ENCODE peak calls at places on chromosomes 6 and 20, in nine cellular contexts. I, W, V, S, J, D, U, P and B are unnamed samples. For H3K4me1, the result is how much of the 10 kb centered on the place peaks cover.

GRCh38 chr6:158939255-158940170 is 60.5 kb downstream of the RSPH3 start:
- DNase-seq in U (no peak), I (no peak), S (no peak), D (peak), W (no peak), J (no peak), P (no peak), V (no peak), B (no peak)

GRCh38 chr6:157145656-157146285 is 177.5 kb downstream of the TMEM242 start:
- DNase-seq in D (no peak), V (no peak), J (no peak), U (no peak), I (no peak), W (no peak), S (no peak), P (no peak), B (no peak)

GRCh38 chr6:70398783-70399730 is 14.3 kb upstream of the FAM135A start:
- DNase-seq in D (peak), J (no peak), P (no peak), I (peak), V (peak), U (peak), S (peak), W (peak), B (peak)

GRCh38 chr6:37276916-37277509 is 19.1 kb upstream of the TMEM217 start:
- DNase-seq in U (no peak), S (no peak), I (no peak), J (no peak), D (no peak), W (no peak), P (peak), V (no peak), B (no peak)

GRCh38 chr6:127518710-127519468 is at the start of gene MTCL3:
- DNase-seq in S (no peak), V (peak), W (peak), J (no peak), U (no peak), I (no peak), P (no peak), D (peak), B (peak)

GRCh38 chr6:112881828-112882227 is 534.7 kb downstream of the RFPL4B start:
- DNase-seq in S (no peak), I (no peak), J (no peak), U (no peak), W (no peak), P (no peak), V (no peak), D (peak), B (no peak)

GRCh38 chr6:168600381-168600780 is 159.4 kb downstream of the SMOC2 start:
- DNase-seq in U (no peak), P (no peak), J (no peak), I (no peak), W (no peak), S (no peak), D (no peak), V (no peak), B (no peak)

GRCh38 chr6:76382201-76382600 is 309.7 kb upstream of the IMPG1 start:
- DNase-seq in V (no peak), P (no peak), D (no peak), U (no peak), W (no peak), J (no peak), I (no peak), S (no peak), B (no peak)

DNA sequence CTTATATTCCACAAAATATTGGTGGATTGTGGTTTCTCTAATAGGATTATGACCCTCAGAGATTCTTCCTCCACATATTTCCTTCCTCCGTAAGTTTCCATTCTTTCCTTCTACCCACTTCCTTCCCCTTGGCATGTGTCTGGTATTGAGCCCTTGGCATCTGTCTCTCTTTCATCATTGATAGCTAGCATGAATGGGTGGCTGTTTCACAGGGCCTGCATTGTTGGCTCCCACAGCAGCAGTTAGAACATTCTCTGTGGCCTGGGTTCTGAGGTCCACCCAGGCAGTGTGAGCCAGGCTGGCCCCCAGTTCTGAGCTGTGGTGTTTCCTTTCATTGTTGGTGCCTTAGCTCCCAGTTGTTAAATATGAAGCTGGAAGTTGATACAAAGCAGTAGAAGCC is 125.3 kb downstream of the ANKS1A start:
- DNase-seq in W (no peak), P (no peak), J (no peak), V (no peak), S (no peak), D (peak), U (no peak), I (no peak), B (no peak)
- H3K4me1 ChIP-seq in W (under half), P (under half), J (under half), V (under half), S (under half), D (under half), U (half or more), I (under half), B (under half)

GRCh38 chr6:33276581-33276863 is 401 bp upstream of the B3GALT4 start:
- DNase-seq in V (no peak), W (no peak), U (no peak), P (no peak), J (no peak), I (no peak), S (no peak), D (peak), B (no peak)
- H3K4me1 ChIP-seq in V (under half), W (under half), U (half or more), P (under half), J (under half), I (under half), S (half or more), D (under half), B (under half)

GRCh38 chr6:137712587-137712986 is 154.5 kb upstream of the TNFAIP3 start:
- DNase-seq in W (no peak), U (no peak), V (no peak), J (no peak), I (no peak), D (no peak), S (no peak), P (no peak), B (no peak)
- H3K4me1 ChIP-seq in W (under half), U (under half), V (under half), J (under half), I (under half), D (under half), S (under half), P (under half), B (under half)

GRCh38 chr20:47493175-47493953 is 8.3 kb upstream of the NCOA3 start:
- DNase-seq in P (peak), W (peak), J (peak), I (peak), U (peak), D (peak), V (peak), S (peak), B (no peak)

GRCh38 chr20:47496118-47496517 is 5.6 kb upstream of the NCOA3 start:
- DNase-seq in U (no peak), J (no peak), V (no peak), W (no peak), D (no peak), S (no peak), I (no peak), P (no peak), B (no peak)

GRCh38 chr20:47490795-47491194 is 10.9 kb upstream of the NCOA3 start:
- DNase-seq in S (no peak), U (no peak), P (no peak), W (no peak), J (no peak), V (no peak), I (no peak), D (no peak), B (no peak)

GRCh38 chr20:47492284-47492683 is 9.4 kb upstream of the NCOA3 start:
- DNase-seq in V (no peak), I (no peak), P (no peak), S (no peak), U (no peak), W (no peak), J (no peak), D (no peak), B (no peak)

GRCh38 chr20:47493954-47494293 is 7.8 kb upstream of the NCOA3 start:
- DNase-seq in W (no peak), P (no peak), I (no peak), S (peak), U (no peak), J (no peak), D (no peak), V (no peak), B (no peak)
- H3K4me1 ChIP-seq in W (under half), P (under half), I (under half), S (under half), U (under half), J (under half), D (under half), V (under half), B (under half)

DNA sequence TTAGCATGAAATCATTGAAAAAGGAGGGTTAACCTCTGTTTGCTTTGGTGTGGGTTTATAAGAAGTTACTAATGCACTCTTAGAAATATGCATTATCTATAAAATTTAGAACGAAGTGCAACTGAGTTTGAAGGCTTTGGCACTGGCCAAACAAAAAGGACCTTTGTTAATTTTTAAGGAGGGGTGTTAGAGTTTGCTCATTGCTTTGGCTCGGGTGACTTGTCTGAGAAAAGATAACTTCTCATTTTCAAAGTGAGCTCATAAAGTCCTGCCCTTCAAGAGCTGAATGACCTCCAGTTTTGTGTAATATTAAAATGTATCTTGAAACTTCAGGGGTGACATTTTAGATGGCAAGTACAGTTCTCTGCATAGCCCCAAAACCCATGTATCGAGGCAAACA is 25.9 kb downstream of the NEDD9 start:
- DNase-seq in W (no peak), P (no peak), I (no peak), V (no peak), J (no peak), S (no peak), U (no peak), D (peak), B (no peak)
- H3K4me1 ChIP-seq in W (half or more), P (under half), I (under half), V (under half), J (under half), S (under half), U (half or more), D (under half), B (half or more)

GRCh38 chr20:36585410-36586125 is 12.2 kb downstream of the TGIF2 start:
- DNase-seq in D (peak), P (no peak), I (no peak), S (no peak), W (no peak), V (no peak), J (no peak), U (no peak), B (peak)
- H3K4me1 ChIP-seq in D (under half), P (under half), I (under half), S (under half), W (under half), V (under half), J (under half), U (under half), B (under half)

DNA sequence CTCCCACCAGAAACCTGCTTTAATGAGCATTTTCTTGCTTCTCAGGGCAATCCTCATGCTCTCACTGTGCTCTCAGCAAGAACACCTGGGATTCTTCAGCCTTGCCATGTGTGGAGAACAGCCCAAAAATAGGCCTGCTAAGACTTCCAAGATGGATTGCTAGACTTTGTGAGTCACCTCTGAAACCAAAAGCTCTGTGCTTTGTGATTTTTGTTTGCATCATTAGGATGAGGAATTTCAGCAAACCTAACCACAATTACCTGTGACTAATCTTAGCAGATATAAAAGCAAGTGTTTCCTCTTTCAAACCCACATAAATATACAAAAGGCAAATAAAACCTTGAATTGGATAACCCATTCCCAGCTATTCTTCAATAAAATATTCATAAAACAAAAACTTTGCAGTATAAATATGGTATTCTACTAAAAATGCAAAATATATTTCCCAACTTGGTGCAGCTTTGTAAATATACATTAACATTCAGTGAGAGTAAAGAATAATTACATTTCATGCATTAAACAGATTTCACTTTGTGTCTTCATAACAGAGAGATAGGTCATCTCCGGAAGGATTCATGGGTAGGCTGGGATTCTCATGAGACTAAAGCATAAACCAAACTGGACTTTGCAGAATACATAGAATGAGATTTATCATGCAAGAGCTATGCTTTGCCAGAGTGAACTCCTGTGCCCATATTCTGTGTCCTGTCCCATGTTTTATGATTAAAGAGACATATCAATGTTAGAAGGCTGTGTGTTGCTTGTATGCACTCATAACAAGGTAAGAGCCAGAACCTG is 33.5 kb downstream of the TPBG start:
- DNase-seq in S (no peak), I (no peak), J (no peak), D (peak), V (peak), W (peak), U (no peak), P (no peak), B (peak)
- H3K4me1 ChIP-seq in S (under half), I (under half), J (under half), D (under half), V (under half), W (under half), U (under half), P (under half), B (under half)

DNA sequence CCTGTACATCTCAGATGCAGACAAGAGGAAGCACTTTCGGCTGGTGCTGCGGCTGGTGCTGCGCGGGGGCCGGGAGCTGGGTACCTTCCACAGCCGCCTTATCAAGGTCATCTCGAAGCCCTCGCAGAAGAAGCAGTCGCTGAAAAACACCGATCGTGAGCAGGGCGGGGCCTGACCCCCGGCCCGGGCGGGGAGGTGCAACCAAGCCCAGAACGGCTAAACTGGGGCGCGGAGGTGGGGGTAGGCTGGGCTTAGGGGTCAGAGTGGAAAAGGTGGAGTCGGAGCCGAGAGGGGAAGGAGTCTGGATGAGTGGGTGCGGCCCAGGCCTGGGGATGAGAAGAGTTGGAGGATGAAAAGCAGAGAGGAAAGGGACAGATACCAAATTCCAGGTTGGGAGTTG is 4.1 kb upstream of the MATN4 start:
- DNase-seq in D (no peak), S (no peak), V (no peak), P (no peak), J (no peak), I (peak), W (no peak), U (no peak), B (no peak)
- H3K4me1 ChIP-seq in D (under half), S (under half), V (under half), P (under half), J (under half), I (under half), W (under half), U (under half), B (under half)